ENCODE peak calls at places on chromosomes 1 and 21, in ten cellular contexts. One of them, this sample, is unnamed.

GRCh38 chr1:81312272-81312754 is 488.4 kb upstream of the ADGRL2 start:
- DNase-seq in HT1080: no peak
- DNase-seq in left ventricle myocardium inferior: no peak
- DNase-seq in activated naive CD4-positive, alpha-beta T cell treated with anti-CD3 and anti-CD28 coated beads, Interleukin-2, amount 10 ng/mL, durations not matched to agents 7 days and 5 days: no peak
- DNase-seq in LoVo: no peak
- DNase-seq in stimulated activated CD4-positive, alpha-beta T cell treated with anti-CD3 and anti-CD28 coated beads, Interleukin-4, amount 100 ng/mL, for 48 hours: no peak
- DNase-seq in glutamatergic neuron: no peak
- DNase-seq in COLO829: no peak
- DNase-seq in endothelial cell: peak
- DNase-seq in globus pallidus: no peak
- DNase-seq in this sample: no peak

GRCh38 chr1:16145030-16145987 is 10.6 kb downstream of the EPHA2 start:
- DNase-seq in activated naive CD4-positive, alpha-beta T cell treated with anti-CD3 and anti-CD28 coated beads, Interleukin-2, amount 10 ng/mL, durations not matched to agents 7 days and 5 days: no peak
- DNase-seq in globus pallidus: no peak
- DNase-seq in left ventricle myocardium inferior: peak
- DNase-seq in glutamatergic neuron: peak
- DNase-seq in COLO829: no peak
- DNase-seq in endothelial cell: peak
- DNase-seq in HT1080: peak
- DNase-seq in stimulated activated CD4-positive, alpha-beta T cell treated with anti-CD3 and anti-CD28 coated beads, Interleukin-4, amount 100 ng/mL, for 48 hours: no peak
- DNase-seq in LoVo: peak
- DNase-seq in this sample: peak

GRCh38 chr1:17005365-17005740 is 6.4 kb downstream of the ATP13A2 start:
- DNase-seq in LoVo: no peak
- DNase-seq in endothelial cell: no peak
- DNase-seq in activated naive CD4-positive, alpha-beta T cell treated with anti-CD3 and anti-CD28 coated beads, Interleukin-2, amount 10 ng/mL, durations not matched to agents 7 days and 5 days: no peak
- DNase-seq in COLO829: no peak
- DNase-seq in globus pallidus: no peak
- DNase-seq in HT1080: no peak
- DNase-seq in left ventricle myocardium inferior: no peak
- DNase-seq in glutamatergic neuron: no peak
- DNase-seq in stimulated activated CD4-positive, alpha-beta T cell treated with anti-CD3 and anti-CD28 coated beads, Interleukin-4, amount 100 ng/mL, for 48 hours: no peak
- DNase-seq in this sample: no peak

GRCh38 chr1:77370588-77371306 is 88.9 kb downstream of the AK5 start:
- DNase-seq in endothelial cell: no peak
- DNase-seq in COLO829: no peak
- DNase-seq in left ventricle myocardium inferior: no peak
- DNase-seq in glutamatergic neuron: no peak
- DNase-seq in activated naive CD4-positive, alpha-beta T cell treated with anti-CD3 and anti-CD28 coated beads, Interleukin-2, amount 10 ng/mL, durations not matched to agents 7 days and 5 days: no peak
- DNase-seq in stimulated activated CD4-positive, alpha-beta T cell treated with anti-CD3 and anti-CD28 coated beads, Interleukin-4, amount 100 ng/mL, for 48 hours: no peak
- DNase-seq in globus pallidus: no peak
- DNase-seq in HT1080: peak
- DNase-seq in LoVo: peak
- DNase-seq in this sample: no peak

GRCh38 chr1:119735217-119735616 is 23.5 kb downstream of the PHGDH start:
- DNase-seq in stimulated activated CD4-positive, alpha-beta T cell treated with anti-CD3 and anti-CD28 coated beads, Interleukin-4, amount 100 ng/mL, for 48 hours: no peak
- DNase-seq in LoVo: no peak
- DNase-seq in globus pallidus: peak
- DNase-seq in HT1080: no peak
- DNase-seq in glutamatergic neuron: no peak
- DNase-seq in COLO829: no peak
- DNase-seq in activated naive CD4-positive, alpha-beta T cell treated with anti-CD3 and anti-CD28 coated beads, Interleukin-2, amount 10 ng/mL, durations not matched to agents 7 days and 5 days: no peak
- DNase-seq in left ventricle myocardium inferior: no peak
- DNase-seq in endothelial cell: no peak
- DNase-seq in this sample: no peak

GRCh38 chr1:51070640-51071039 is 31.4 kb upstream of the C1orf185 start:
- DNase-seq in globus pallidus: no peak
- DNase-seq in HT1080: peak
- DNase-seq in LoVo: no peak
- DNase-seq in left ventricle myocardium inferior: no peak
- DNase-seq in activated naive CD4-positive, alpha-beta T cell treated with anti-CD3 and anti-CD28 coated beads, Interleukin-2, amount 10 ng/mL, durations not matched to agents 7 days and 5 days: no peak
- DNase-seq in endothelial cell: no peak
- DNase-seq in stimulated activated CD4-positive, alpha-beta T cell treated with anti-CD3 and anti-CD28 coated beads, Interleukin-4, amount 100 ng/mL, for 48 hours: no peak
- DNase-seq in glutamatergic neuron: no peak
- DNase-seq in COLO829: no peak
- DNase-seq in this sample: no peak

GRCh38 chr1:111354584-111354983 is 63.9 kb downstream of the CHIA start:
- DNase-seq in glutamatergic neuron: no peak
- DNase-seq in LoVo: no peak
- DNase-seq in globus pallidus: no peak
- DNase-seq in HT1080: no peak
- DNase-seq in left ventricle myocardium inferior: no peak
- DNase-seq in activated naive CD4-positive, alpha-beta T cell treated with anti-CD3 and anti-CD28 coated beads, Interleukin-2, amount 10 ng/mL, durations not matched to agents 7 days and 5 days: no peak
- DNase-seq in endothelial cell: no peak
- DNase-seq in stimulated activated CD4-positive, alpha-beta T cell treated with anti-CD3 and anti-CD28 coated beads, Interleukin-4, amount 100 ng/mL, for 48 hours: no peak
- DNase-seq in COLO829: no peak
- DNase-seq in this sample: no peak

GRCh38 chr1:237031480-237031879 is 10.5 kb upstream of the RYR2 start:
- DNase-seq in HT1080: no peak
- DNase-seq in COLO829: no peak
- DNase-seq in left ventricle myocardium inferior: no peak
- DNase-seq in stimulated activated CD4-positive, alpha-beta T cell treated with anti-CD3 and anti-CD28 coated beads, Interleukin-4, amount 100 ng/mL, for 48 hours: no peak
- DNase-seq in endothelial cell: no peak
- DNase-seq in LoVo: no peak
- DNase-seq in glutamatergic neuron: no peak
- DNase-seq in globus pallidus: no peak
- DNase-seq in activated naive CD4-positive, alpha-beta T cell treated with anti-CD3 and anti-CD28 coated beads, Interleukin-2, amount 10 ng/mL, durations not matched to agents 7 days and 5 days: no peak
- DNase-seq in this sample: no peak

GRCh38 chr1:203490607-203491006 is 3.3 kb upstream of the OPTC start:
- DNase-seq in endothelial cell: no peak
- DNase-seq in LoVo: no peak
- DNase-seq in activated naive CD4-positive, alpha-beta T cell treated with anti-CD3 and anti-CD28 coated beads, Interleukin-2, amount 10 ng/mL, durations not matched to agents 7 days and 5 days: no peak
- DNase-seq in left ventricle myocardium inferior: no peak
- DNase-seq in COLO829: no peak
- DNase-seq in glutamatergic neuron: no peak
- DNase-seq in stimulated activated CD4-positive, alpha-beta T cell treated with anti-CD3 and anti-CD28 coated beads, Interleukin-4, amount 100 ng/mL, for 48 hours: no peak
- DNase-seq in globus pallidus: no peak
- DNase-seq in HT1080: no peak
- DNase-seq in this sample: no peak

GRCh38 chr1:186648606-186649005 is 31.6 kb downstream of the PTGS2 start:
- DNase-seq in endothelial cell: no peak
- DNase-seq in glutamatergic neuron: no peak
- DNase-seq in LoVo: no peak
- DNase-seq in stimulated activated CD4-positive, alpha-beta T cell treated with anti-CD3 and anti-CD28 coated beads, Interleukin-4, amount 100 ng/mL, for 48 hours: no peak
- DNase-seq in globus pallidus: no peak
- DNase-seq in left ventricle myocardium inferior: no peak
- DNase-seq in HT1080: no peak
- DNase-seq in COLO829: no peak
- DNase-seq in activated naive CD4-positive, alpha-beta T cell treated with anti-CD3 and anti-CD28 coated beads, Interleukin-2, amount 10 ng/mL, durations not matched to agents 7 days and 5 days: no peak
- DNase-seq in this sample: no peak

GRCh38 chr1:50426702-50427085 is 3.5 kb upstream of the DMRTA2 start:
- DNase-seq in HT1080: no peak
- DNase-seq in glutamatergic neuron: peak
- DNase-seq in globus pallidus: no peak
- DNase-seq in activated naive CD4-positive, alpha-beta T cell treated with anti-CD3 and anti-CD28 coated beads, Interleukin-2, amount 10 ng/mL, durations not matched to agents 7 days and 5 days: no peak
- DNase-seq in LoVo: no peak
- DNase-seq in left ventricle myocardium inferior: no peak
- DNase-seq in stimulated activated CD4-positive, alpha-beta T cell treated with anti-CD3 and anti-CD28 coated beads, Interleukin-4, amount 100 ng/mL, for 48 hours: no peak
- DNase-seq in COLO829: no peak
- DNase-seq in endothelial cell: no peak
- DNase-seq in this sample: peak

GRCh38 chr1:5475572-5475971 is 516.7 kb downstream of the NPHP4 start:
- DNase-seq in globus pallidus: no peak
- DNase-seq in COLO829: no peak
- DNase-seq in endothelial cell: no peak
- DNase-seq in left ventricle myocardium inferior: no peak
- DNase-seq in HT1080: no peak
- DNase-seq in activated naive CD4-positive, alpha-beta T cell treated with anti-CD3 and anti-CD28 coated beads, Interleukin-2, amount 10 ng/mL, durations not matched to agents 7 days and 5 days: no peak
- DNase-seq in stimulated activated CD4-positive, alpha-beta T cell treated with anti-CD3 and anti-CD28 coated beads, Interleukin-4, amount 100 ng/mL, for 48 hours: no peak
- DNase-seq in glutamatergic neuron: no peak
- DNase-seq in LoVo: no peak
- DNase-seq in this sample: peak

GRCh38 chr1:18091660-18092446 is 15.7 kb upstream of the IGSF21 start:
- DNase-seq in globus pallidus: no peak
- DNase-seq in activated naive CD4-positive, alpha-beta T cell treated with anti-CD3 and anti-CD28 coated beads, Interleukin-2, amount 10 ng/mL, durations not matched to agents 7 days and 5 days: no peak
- DNase-seq in LoVo: no peak
- DNase-seq in HT1080: peak
- DNase-seq in endothelial cell: no peak
- DNase-seq in COLO829: no peak
- DNase-seq in left ventricle myocardium inferior: no peak
- DNase-seq in stimulated activated CD4-positive, alpha-beta T cell treated with anti-CD3 and anti-CD28 coated beads, Interleukin-4, amount 100 ng/mL, for 48 hours: no peak
- DNase-seq in glutamatergic neuron: no peak
- DNase-seq in this sample: no peak

GRCh38 chr1:95778217-95778616 is 544.2 kb downstream of the RWDD3 start:
- DNase-seq in left ventricle myocardium inferior: no peak
- DNase-seq in HT1080: peak
- DNase-seq in endothelial cell: no peak
- DNase-seq in COLO829: no peak
- DNase-seq in activated naive CD4-positive, alpha-beta T cell treated with anti-CD3 and anti-CD28 coated beads, Interleukin-2, amount 10 ng/mL, durations not matched to agents 7 days and 5 days: no peak
- DNase-seq in stimulated activated CD4-positive, alpha-beta T cell treated with anti-CD3 and anti-CD28 coated beads, Interleukin-4, amount 100 ng/mL, for 48 hours: no peak
- DNase-seq in globus pallidus: no peak
- DNase-seq in glutamatergic neuron: no peak
- DNase-seq in LoVo: no peak
- DNase-seq in this sample: no peak

GRCh38 chr1:30822966-30823581 is 65.5 kb upstream of the LAPTM5 start:
- DNase-seq in left ventricle myocardium inferior: no peak
- DNase-seq in stimulated activated CD4-positive, alpha-beta T cell treated with anti-CD3 and anti-CD28 coated beads, Interleukin-4, amount 100 ng/mL, for 48 hours: no peak
- DNase-seq in globus pallidus: no peak
- DNase-seq in endothelial cell: no peak
- DNase-seq in glutamatergic neuron: no peak
- DNase-seq in LoVo: no peak
- DNase-seq in HT1080: no peak
- DNase-seq in COLO829: no peak
- DNase-seq in activated naive CD4-positive, alpha-beta T cell treated with anti-CD3 and anti-CD28 coated beads, Interleukin-2, amount 10 ng/mL, durations not matched to agents 7 days and 5 days: no peak
- DNase-seq in this sample: no peak

GRCh38 chr1:205309741-205310140 is 11.8 kb downstream of the NUAK2 start:
- DNase-seq in stimulated activated CD4-positive, alpha-beta T cell treated with anti-CD3 and anti-CD28 coated beads, Interleukin-4, amount 100 ng/mL, for 48 hours: no peak
- DNase-seq in glutamatergic neuron: no peak
- DNase-seq in left ventricle myocardium inferior: no peak
- DNase-seq in activated naive CD4-positive, alpha-beta T cell treated with anti-CD3 and anti-CD28 coated beads, Interleukin-2, amount 10 ng/mL, durations not matched to agents 7 days and 5 days: no peak
- DNase-seq in HT1080: no peak
- DNase-seq in globus pallidus: no peak
- DNase-seq in COLO829: no peak
- DNase-seq in endothelial cell: no peak
- DNase-seq in LoVo: no peak
- DNase-seq in this sample: no peak

GRCh38 chr1:161486806-161487482 is 18.3 kb upstream of the FCGR2A start:
- DNase-seq in globus pallidus: peak
- DNase-seq in HT1080: peak
- DNase-seq in LoVo: peak
- DNase-seq in stimulated activated CD4-positive, alpha-beta T cell treated with anti-CD3 and anti-CD28 coated beads, Interleukin-4, amount 100 ng/mL, for 48 hours: no peak
- DNase-seq in activated naive CD4-positive, alpha-beta T cell treated with anti-CD3 and anti-CD28 coated beads, Interleukin-2, amount 10 ng/mL, durations not matched to agents 7 days and 5 days: peak
- DNase-seq in left ventricle myocardium inferior: no peak
- DNase-seq in glutamatergic neuron: no peak
- DNase-seq in endothelial cell: peak
- DNase-seq in COLO829: peak
- DNase-seq in this sample: peak

GRCh38 chr1:75127916-75128717 is 6.1 kb upstream of the LHX8 start:
- DNase-seq in activated naive CD4-positive, alpha-beta T cell treated with anti-CD3 and anti-CD28 coated beads, Interleukin-2, amount 10 ng/mL, durations not matched to agents 7 days and 5 days: no peak
- DNase-seq in left ventricle myocardium inferior: no peak
- DNase-seq in COLO829: no peak
- DNase-seq in glutamatergic neuron: no peak
- DNase-seq in globus pallidus: no peak
- DNase-seq in HT1080: no peak
- DNase-seq in LoVo: no peak
- DNase-seq in stimulated activated CD4-positive, alpha-beta T cell treated with anti-CD3 and anti-CD28 coated beads, Interleukin-4, amount 100 ng/mL, for 48 hours: no peak
- DNase-seq in endothelial cell: no peak
- DNase-seq in this sample: peak

GRCh38 chr1:60904079-60904852 is 178.1 kb upstream of the NFIA start:
- DNase-seq in stimulated activated CD4-positive, alpha-beta T cell treated with anti-CD3 and anti-CD28 coated beads, Interleukin-4, amount 100 ng/mL, for 48 hours: no peak
- DNase-seq in left ventricle myocardium inferior: peak
- DNase-seq in activated naive CD4-positive, alpha-beta T cell treated with anti-CD3 and anti-CD28 coated beads, Interleukin-2, amount 10 ng/mL, durations not matched to agents 7 days and 5 days: no peak
- DNase-seq in HT1080: peak
- DNase-seq in globus pallidus: peak
- DNase-seq in endothelial cell: no peak
- DNase-seq in glutamatergic neuron: no peak
- DNase-seq in LoVo: peak
- DNase-seq in COLO829: no peak
- DNase-seq in this sample: no peak

GRCh38 chr21:29376556-29376955 is 77.8 kb downstream of the BACH1 start:
- DNase-seq in COLO829: peak
- DNase-seq in endothelial cell: peak
- DNase-seq in left ventricle myocardium inferior: no peak
- DNase-seq in glutamatergic neuron: peak
- DNase-seq in LoVo: peak
- DNase-seq in globus pallidus: peak
- DNase-seq in activated naive CD4-positive, alpha-beta T cell treated with anti-CD3 and anti-CD28 coated beads, Interleukin-2, amount 10 ng/mL, durations not matched to agents 7 days and 5 days: peak
- DNase-seq in stimulated activated CD4-positive, alpha-beta T cell treated with anti-CD3 and anti-CD28 coated beads, Interleukin-4, amount 100 ng/mL, for 48 hours: peak
- DNase-seq in HT1080: peak
- DNase-seq in this sample: peak

GRCh38 chr1:204971700-204972336 is 71.2 kb upstream of the CNTN2 start:
- DNase-seq in globus pallidus: no peak
- DNase-seq in COLO829: peak
- DNase-seq in endothelial cell: no peak
- DNase-seq in left ventricle myocardium inferior: no peak
- DNase-seq in glutamatergic neuron: no peak
- DNase-seq in HT1080: peak
- DNase-seq in activated naive CD4-positive, alpha-beta T cell treated with anti-CD3 and anti-CD28 coated beads, Interleukin-2, amount 10 ng/mL, durations not matched to agents 7 days and 5 days: no peak
- DNase-seq in LoVo: no peak
- DNase-seq in stimulated activated CD4-positive, alpha-beta T cell treated with anti-CD3 and anti-CD28 coated beads, Interleukin-4, amount 100 ng/mL, for 48 hours: no peak
- DNase-seq in this sample: no peak

GRCh38 chr1:65691152-65691900 is 101.4 kb upstream of the PDE4B start:
- DNase-seq in LoVo: no peak
- DNase-seq in HT1080: no peak
- DNase-seq in globus pallidus: peak
- DNase-seq in stimulated activated CD4-positive, alpha-beta T cell treated with anti-CD3 and anti-CD28 coated beads, Interleukin-4, amount 100 ng/mL, for 48 hours: no peak
- DNase-seq in left ventricle myocardium inferior: peak
- DNase-seq in COLO829: no peak
- DNase-seq in glutamatergic neuron: no peak
- DNase-seq in endothelial cell: no peak
- DNase-seq in activated naive CD4-positive, alpha-beta T cell treated with anti-CD3 and anti-CD28 coated beads, Interleukin-2, amount 10 ng/mL, durations not matched to agents 7 days and 5 days: no peak
- DNase-seq in this sample: no peak

GRCh38 chr1:115258302-115258866 is 79.7 kb downstream of the NGF start:
- DNase-seq in COLO829: no peak
- DNase-seq in glutamatergic neuron: no peak
- DNase-seq in HT1080: peak
- DNase-seq in activated naive CD4-positive, alpha-beta T cell treated with anti-CD3 and anti-CD28 coated beads, Interleukin-2, amount 10 ng/mL, durations not matched to agents 7 days and 5 days: no peak
- DNase-seq in left ventricle myocardium inferior: no peak
- DNase-seq in LoVo: no peak
- DNase-seq in globus pallidus: no peak
- DNase-seq in stimulated activated CD4-positive, alpha-beta T cell treated with anti-CD3 and anti-CD28 coated beads, Interleukin-4, amount 100 ng/mL, for 48 hours: no peak
- DNase-seq in endothelial cell: no peak
- DNase-seq in this sample: no peak

GRCh38 chr1:153494976-153495535 is 34.6 kb upstream of the S100A7 start:
- DNase-seq in glutamatergic neuron: peak
- DNase-seq in globus pallidus: no peak
- DNase-seq in left ventricle myocardium inferior: peak
- DNase-seq in HT1080: peak
- DNase-seq in COLO829: peak
- DNase-seq in LoVo: peak
- DNase-seq in stimulated activated CD4-positive, alpha-beta T cell treated with anti-CD3 and anti-CD28 coated beads, Interleukin-4, amount 100 ng/mL, for 48 hours: peak
- DNase-seq in endothelial cell: peak
- DNase-seq in activated naive CD4-positive, alpha-beta T cell treated with anti-CD3 and anti-CD28 coated beads, Interleukin-2, amount 10 ng/mL, durations not matched to agents 7 days and 5 days: peak
- DNase-seq in this sample: peak

GRCh38 chr1:207948536-207949250 is 37.8 kb upstream of the CD34 start:
- DNase-seq in LoVo: no peak
- DNase-seq in globus pallidus: no peak
- DNase-seq in stimulated activated CD4-positive, alpha-beta T cell treated with anti-CD3 and anti-CD28 coated beads, Interleukin-4, amount 100 ng/mL, for 48 hours: no peak
- DNase-seq in glutamatergic neuron: no peak
- DNase-seq in endothelial cell: no peak
- DNase-seq in HT1080: no peak
- DNase-seq in activated naive CD4-positive, alpha-beta T cell treated with anti-CD3 and anti-CD28 coated beads, Interleukin-2, amount 10 ng/mL, durations not matched to agents 7 days and 5 days: no peak
- DNase-seq in left ventricle myocardium inferior: no peak
- DNase-seq in COLO829: peak
- DNase-seq in this sample: no peak

GRCh38 chr21:38920631-38921398 is 115.1 kb downstream of the ETS2 start:
- DNase-seq in globus pallidus: no peak
- DNase-seq in LoVo: peak
- DNase-seq in left ventricle myocardium inferior: no peak
- DNase-seq in endothelial cell: no peak
- DNase-seq in activated naive CD4-positive, alpha-beta T cell treated with anti-CD3 and anti-CD28 coated beads, Interleukin-2, amount 10 ng/mL, durations not matched to agents 7 days and 5 days: no peak
- DNase-seq in glutamatergic neuron: no peak
- DNase-seq in HT1080: no peak
- DNase-seq in stimulated activated CD4-positive, alpha-beta T cell treated with anti-CD3 and anti-CD28 coated beads, Interleukin-4, amount 100 ng/mL, for 48 hours: no peak
- DNase-seq in COLO829: peak
- DNase-seq in this sample: no peak

GRCh38 chr21:33966324-33966949 is 50.8 kb upstream of the ATP5PO start:
- DNase-seq in HT1080: no peak
- DNase-seq in activated naive CD4-positive, alpha-beta T cell treated with anti-CD3 and anti-CD28 coated beads, Interleukin-2, amount 10 ng/mL, durations not matched to agents 7 days and 5 days: no peak
- DNase-seq in left ventricle myocardium inferior: no peak
- DNase-seq in stimulated activated CD4-positive, alpha-beta T cell treated with anti-CD3 and anti-CD28 coated beads, Interleukin-4, amount 100 ng/mL, for 48 hours: no peak
- DNase-seq in glutamatergic neuron: no peak
- DNase-seq in LoVo: no peak
- DNase-seq in COLO829: no peak
- DNase-seq in endothelial cell: no peak
- DNase-seq in globus pallidus: no peak
- DNase-seq in this sample: peak